ENCODE peak calls at places on chromosomes 1 and 21, in seven cellular contexts. K is aorta, B is H7, O is GM23338, V is fibroblast of the aortic adventitia, E is fibroblast of pulmonary artery, D is Karpas-422. N is an unnamed sample.

GRCh38 chr1:175742790-175743459 is 470 bp downstream of the TNR start:
- DNase-seq in D (peak), O (peak), B (peak), V (peak), E (peak), K (no peak), N (peak)

GRCh38 chr1:170520601-170521000 is 11.4 kb upstream of the GORAB start:
- DNase-seq in B (no peak), V (peak), K (no peak), E (no peak), O (no peak), D (no peak), N (no peak)

GRCh38 chr1:63871451-63871850 is 97.6 kb downstream of the ROR1 start:
- DNase-seq in O (no peak), E (no peak), K (no peak), B (no peak), D (no peak), V (no peak), N (no peak)

GRCh38 chr1:86582161-86582560 is 35.3 kb downstream of the CLCA4 start:
- DNase-seq in K (no peak), O (no peak), V (no peak), B (no peak), D (no peak), E (no peak), N (no peak)

GRCh38 chr1:42335809-42336518 is 929 bp upstream of the FOXJ3 start:
- DNase-seq in D (no peak), E (peak), B (no peak), O (no peak), V (peak), K (no peak), N (no peak)

GRCh38 chr1:57845041-57845440 is 421.2 kb upstream of the DAB1 start:
- DNase-seq in D (no peak), V (peak), B (no peak), K (no peak), E (peak), O (no peak), N (no peak)

GRCh38 chr1:40256401-40257084 is 1.5 kb upstream of the ZMPSTE24 start:
- DNase-seq in B (no peak), O (no peak), V (no peak), K (no peak), D (no peak), E (no peak), N (no peak)

GRCh38 chr1:181116819-181117390 is 28.4 kb downstream of the IER5 start:
- DNase-seq in V (no peak), D (no peak), E (no peak), O (no peak), B (no peak), K (no peak), N (no peak)

GRCh38 chr1:57848406-57848805 is 424.5 kb upstream of the DAB1 start:
- DNase-seq in E (peak), O (no peak), D (no peak), V (peak), K (no peak), B (no peak), N (no peak)

GRCh38 chr1:235932090-235932510 is 65.4 kb upstream of the LYST start:
- DNase-seq in K (no peak), V (no peak), O (no peak), D (no peak), E (no peak), B (peak), N (no peak)

GRCh38 chr1:162206749-162207635 is 137.5 kb downstream of the NOS1AP start:
- DNase-seq in D (no peak), K (peak), O (peak), V (no peak), E (no peak), B (peak), N (no peak)

GRCh38 chr1:99891997-99892396 is 41.8 kb downstream of the AGL start:
- DNase-seq in O (no peak), E (no peak), V (no peak), B (no peak), K (no peak), D (no peak), N (no peak)

GRCh38 chr1:4485878-4486277 is 168.5 kb upstream of the AJAP1 start:
- DNase-seq in K (no peak), V (no peak), D (no peak), O (no peak), B (no peak), E (no peak), N (no peak)

GRCh38 chr21:26124421-26124833 is 46.1 kb downstream of the APP start:
- DNase-seq in D (no peak), E (peak), B (no peak), K (no peak), V (peak), O (no peak), N (no peak)

GRCh38 chr21:29182674-29183073 is 52.2 kb downstream of the MAP3K7CL start:
- DNase-seq in V (no peak), B (no peak), E (no peak), K (no peak), D (no peak), O (no peak), N (no peak)

GRCh38 chr1:6188466-6188865 is 8.3 kb upstream of the CHD5 start:
- DNase-seq in V (no peak), D (no peak), B (no peak), E (no peak), O (no peak), K (no peak), N (no peak)

GRCh38 chr1:108609483-108610066 is 49.7 kb downstream of the EEIG2 start:
- DNase-seq in D (no peak), E (no peak), K (no peak), O (no peak), B (no peak), V (peak), N (no peak)

GRCh38 chr1:64518692-64519481 is 49.0 kb downstream of the CACHD1 start:
- DNase-seq in K (no peak), V (no peak), B (no peak), D (no peak), E (no peak), O (peak), N (no peak)

GRCh38 chr1:218735436-218735835 is 390.3 kb downstream of the TGFB2 start:
- DNase-seq in O (no peak), V (peak), K (no peak), B (no peak), D (no peak), E (peak), N (no peak)

GRCh38 chr1:22975694-22976093 is 3.0 kb upstream of the LACTBL1 start:
- DNase-seq in K (no peak), B (no peak), E (peak), V (peak), O (no peak), D (peak), N (no peak)

GRCh38 chr21:36913247-36914169 is 53.0 kb downstream of the HLCS start:
- DNase-seq in B (no peak), V (no peak), K (no peak), D (no peak), E (no peak), O (no peak), N (no peak)

GRCh38 chr21:30434033-30434631 is 4.1 kb downstream of the KRTAP13-4 start:
- DNase-seq in D (peak), E (peak), B (peak), V (peak), O (peak), K (no peak), N (no peak)

GRCh38 chr1:20110679-20111078 is 8.7 kb downstream of the PLA2G2D start:
- DNase-seq in K (no peak), O (no peak), V (peak), B (no peak), E (peak), D (no peak), N (peak)

GRCh38 chr1:153428790-153429189 is 12.5 kb downstream of the S100A7A start:
- DNase-seq in K (no peak), V (no peak), O (peak), D (no peak), B (peak), E (no peak), N (no peak)

DNA sequence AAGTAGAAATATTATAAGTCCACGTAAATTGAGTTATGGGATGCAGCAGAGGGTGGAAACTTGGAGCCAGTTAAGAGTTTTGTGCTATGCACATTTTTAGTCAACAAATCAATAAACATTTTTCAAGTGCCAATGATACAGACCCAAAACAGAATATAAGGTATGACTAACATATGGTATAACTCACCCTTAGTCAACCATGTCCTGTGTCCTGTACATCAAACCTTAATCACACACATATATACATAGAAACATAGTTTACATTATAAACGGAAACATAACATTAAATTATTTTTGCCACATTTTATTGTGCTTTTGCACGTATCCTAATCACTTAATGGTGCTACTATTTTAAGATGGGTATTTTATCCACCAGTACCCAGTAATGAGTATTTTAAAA is 136.1 kb upstream of the USH2A start:
- DNase-seq in E (no peak), V (no peak), K (no peak), D (no peak), B (no peak), O (no peak), N (no peak)
- H3K4me3 ChIP-seq in E (no peak), V (no peak), K (no peak), D (no peak), B (no peak), O (no peak), N (no peak)

DNA sequence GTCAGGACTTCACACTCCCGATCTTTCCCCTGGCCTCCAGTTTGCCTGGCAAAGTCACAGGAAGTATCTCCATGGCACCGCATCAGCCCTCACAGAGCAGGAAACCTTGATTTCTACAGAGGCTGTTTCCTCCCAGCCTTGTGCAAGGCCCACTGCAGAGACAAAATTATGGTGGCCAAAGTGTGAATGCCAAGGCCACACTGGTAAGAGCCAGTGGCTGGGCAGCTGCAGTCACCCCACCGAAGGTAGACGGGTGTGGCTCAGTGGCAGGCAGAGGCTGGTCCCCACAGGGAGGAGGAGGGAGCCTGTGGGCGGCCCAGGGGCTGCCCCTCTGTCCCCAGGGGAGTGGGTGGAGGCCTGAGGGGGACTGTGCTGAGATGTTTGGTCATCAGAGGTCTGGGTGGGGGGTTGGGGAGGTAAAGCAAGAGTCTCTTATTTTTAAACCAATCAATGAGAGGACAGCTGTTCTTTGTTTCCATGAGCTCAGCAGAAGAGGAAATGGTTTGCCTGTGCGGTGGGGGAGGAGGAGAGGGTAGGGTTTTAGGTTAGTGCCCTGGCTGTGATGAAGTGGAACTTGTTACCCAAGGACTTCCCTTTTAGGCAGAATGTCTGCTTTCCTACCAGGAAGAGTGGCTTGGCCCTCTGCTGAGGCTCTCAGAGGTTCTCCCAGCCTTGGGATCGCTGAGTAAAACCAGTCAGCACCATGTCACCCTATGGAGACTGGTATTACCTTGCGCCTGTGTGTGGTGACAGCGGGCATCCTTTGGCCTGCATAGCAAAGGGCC is 18.0 kb upstream of the BTG2 start:
- DNase-seq in K (peak), V (no peak), B (peak), D (peak), E (peak), O (no peak), N (peak)
- H3K4me3 ChIP-seq in K (no peak), V (no peak), B (no peak), D (peak), E (no peak), O (no peak), N (no peak)

GRCh38 chr1:156874142-156874541 is 13.5 kb downstream of the NTRK1 start:
- DNase-seq in D (no peak), K (no peak), O (no peak), E (no peak), V (no peak), B (no peak), N (no peak)

GRCh38 chr1:156869455-156869854 is 8.8 kb downstream of the NTRK1 start:
- DNase-seq in V (no peak), K (no peak), D (no peak), E (no peak), B (no peak), O (no peak), N (no peak)

GRCh38 chr1:156868341-156868740 is 7.7 kb downstream of the NTRK1 start:
- DNase-seq in V (no peak), O (no peak), D (no peak), E (no peak), B (no peak), K (no peak), N (no peak)

GRCh38 chr1:156873659-156874058 is 13.0 kb downstream of the NTRK1 start:
- DNase-seq in E (no peak), V (no peak), B (no peak), K (no peak), O (no peak), D (no peak), N (no peak)

GRCh38 chr1:156870734-156871133 is 10.1 kb downstream of the NTRK1 start:
- DNase-seq in V (peak), K (no peak), O (no peak), D (no peak), B (no peak), E (peak), N (no peak)
- H3K4me3 ChIP-seq in V (peak), K (no peak), O (no peak), D (no peak), B (no peak), E (no peak), N (no peak)

DNA sequence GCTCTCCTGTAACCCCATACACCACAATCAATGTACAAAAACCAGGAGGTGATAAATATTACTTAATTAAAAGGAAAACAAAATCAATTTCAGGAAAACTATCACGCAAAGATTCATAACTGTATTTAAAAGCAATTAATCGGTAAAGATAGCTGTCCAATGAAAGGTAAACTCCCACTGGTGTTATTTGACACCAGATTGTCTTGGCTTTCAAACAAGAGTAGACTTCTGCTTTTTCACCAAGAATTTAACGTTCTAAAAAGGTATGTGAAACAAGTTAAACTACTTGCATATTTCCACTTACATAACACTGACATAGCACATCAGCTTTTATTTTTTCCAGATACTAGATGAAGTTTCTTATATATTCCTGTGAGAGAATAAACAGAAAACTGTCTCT is 3.5 kb downstream of the PLPP3 start:
- DNase-seq in B (no peak), K (no peak), V (peak), O (no peak), E (no peak), D (peak), N (no peak)
- H3K4me3 ChIP-seq in B (no peak), K (peak), V (peak), O (peak), E (peak), D (no peak), N (peak)